ENCODE peak calls at places on chromosomes 11 and 22, in eight cellular contexts. C is esophagus squamous epithelium, K is foreskin fibroblast, G is HFF-Myc, N is HepG2, P is OCI-LY7, F is ovary, A is pancreas. T is an unnamed sample.

GRCh38 chr11:60169264-60169915 is 13.5 kb downstream of the MS4A6A start:
- DNase-seq in N (peak), G (no peak), K (no peak), F (peak), P (peak), A (peak), C (no peak), T (no peak)

GRCh38 chr22:46068176-46068907 is 82.0 kb upstream of the PPARA start:
- DNase-seq in F (no peak), A (no peak), P (no peak), N (no peak), C (no peak), G (no peak), K (no peak), T (no peak)

GRCh38 chr11:111565111-111565720 is 24.7 kb downstream of the LAYN start:
- DNase-seq in C (no peak), F (peak), P (peak), N (peak), G (peak), A (peak), K (peak), T (peak)

GRCh38 chr11:19253817-19254216 is 13.1 kb upstream of the E2F8 start:
- DNase-seq in C (no peak), P (no peak), N (no peak), K (no peak), F (no peak), G (no peak), A (no peak), T (no peak)

GRCh38 chr22:44840611-44841322 is 88.4 kb downstream of the ARHGAP8 start:
- DNase-seq in N (no peak), P (no peak), F (no peak), C (no peak), K (no peak), A (no peak), G (no peak), T (no peak)

GRCh38 chr22:31179345-31179744 is 19.4 kb downstream of the RNF185 start:
- DNase-seq in N (peak), C (no peak), P (no peak), F (no peak), G (no peak), K (peak), A (no peak), T (peak)

GRCh38 chr11:19711911-19712280 is 741 bp upstream of the NAV2 start:
- DNase-seq in F (peak), N (no peak), P (no peak), G (no peak), C (no peak), A (no peak), K (no peak), T (no peak)

GRCh38 chr11:43376594-43376993 is 17.9 kb downstream of the TTC17 start:
- DNase-seq in K (peak), P (no peak), C (no peak), F (no peak), N (peak), G (peak), A (no peak), T (no peak)

GRCh38 chr11:130911306-130911705 is 5.0 kb downstream of the SNX19 start:
- DNase-seq in F (no peak), A (no peak), G (no peak), P (no peak), C (no peak), K (no peak), N (no peak), T (no peak)

GRCh38 chr11:130916238-130916855 is at the start of gene SNX19:
- DNase-seq in F (peak), P (peak), A (peak), G (peak), C (peak), N (no peak), K (peak), T (peak)

GRCh38 chr11:130912552-130912951 is 3.7 kb downstream of the SNX19 start:
- DNase-seq in K (no peak), P (no peak), A (no peak), C (no peak), G (no peak), F (no peak), N (no peak), T (no peak)

GRCh38 chr11:130915556-130916237 is 582 bp downstream of the SNX19 start:
- DNase-seq in N (no peak), G (no peak), P (peak), K (no peak), A (no peak), C (no peak), F (no peak), T (no peak)

DNA sequence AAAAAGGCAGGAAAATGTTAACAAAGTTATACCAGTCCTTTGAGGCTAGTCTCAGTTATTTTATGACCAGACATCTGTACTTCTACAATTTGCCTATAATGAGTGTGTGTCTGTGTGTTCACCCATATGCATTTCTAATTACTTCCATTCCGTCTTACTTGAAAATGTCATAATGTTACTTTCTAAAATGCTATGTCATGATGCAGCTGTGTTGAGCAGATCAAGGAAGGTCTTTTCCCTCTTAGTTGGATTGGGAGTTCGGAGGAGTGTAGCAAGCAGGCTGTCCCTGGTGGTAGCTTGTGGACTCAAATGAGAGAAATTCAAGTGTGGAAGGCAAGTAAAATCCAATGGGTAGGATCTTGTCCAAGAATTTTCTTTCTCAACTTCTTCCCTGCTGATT is 3.0 kb downstream of the SNX19 start:
- DNase-seq in G (no peak), A (no peak), F (no peak), P (no peak), K (no peak), N (no peak), C (no peak), T (no peak)
- TF ChIP-seq CTCF in G (no peak), A (no peak), F (no peak), P (no peak), K (no peak), N (no peak), C (no peak), T (no peak)

DNA sequence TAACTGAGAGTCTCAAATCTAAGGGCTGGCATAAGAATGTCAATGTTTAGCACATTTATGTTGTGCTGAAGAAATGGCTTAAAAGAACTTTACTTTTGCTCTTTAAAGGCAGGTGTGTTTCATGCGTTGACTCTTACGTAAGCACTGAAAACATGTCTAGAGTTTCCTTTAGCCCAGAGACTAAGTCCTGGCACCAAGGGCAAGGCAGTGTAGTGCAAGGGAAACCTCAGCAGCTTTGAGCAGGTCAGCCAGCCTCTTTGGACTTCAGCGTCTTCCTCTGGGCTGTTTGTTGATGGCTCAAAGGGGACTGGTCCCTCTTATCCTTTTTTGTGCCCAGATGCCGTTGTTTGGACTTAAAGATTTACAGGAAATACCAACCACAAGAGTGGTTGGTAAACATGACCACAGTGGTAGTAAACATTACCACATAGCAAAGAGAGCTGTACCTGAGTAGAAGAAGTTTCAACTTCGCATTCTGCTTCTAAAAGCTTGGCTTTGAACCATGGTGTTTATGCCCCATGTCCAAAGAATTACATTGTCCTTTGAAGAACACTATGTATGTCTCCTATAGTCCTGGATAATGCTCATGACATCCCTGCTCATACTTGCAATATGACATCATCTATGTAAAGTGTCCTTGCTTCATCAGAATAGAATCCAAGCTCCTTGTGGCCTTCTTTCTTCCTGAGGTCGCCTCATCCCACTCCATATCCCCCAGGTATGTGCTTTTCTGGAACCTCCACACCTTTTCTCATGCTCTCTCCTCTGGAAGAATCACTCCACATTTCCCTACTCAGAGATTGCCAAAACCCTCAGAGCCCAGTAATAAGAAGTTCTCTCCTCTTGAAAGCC is 23.5 kb downstream of the TENM4 start:
- DNase-seq in K (peak), P (no peak), G (no peak), A (no peak), F (no peak), N (no peak), C (no peak), T (no peak)
- H3K4me3 ChIP-seq in K (no peak), P (no peak), G (no peak), A (no peak), F (no peak), N (no peak), C (no peak), T (no peak)

GRCh38 chr11:66335531-66336233 is 552 bp downstream of the RIN1 start:
- DNase-seq in C (no peak), P (no peak), A (no peak), N (no peak), G (no peak), F (no peak), K (peak), T (no peak)
- TF ChIP-seq CTCF in C (no peak), P (no peak), A (no peak), N (peak), G (no peak), F (no peak), K (peak), T (no peak)

DNA sequence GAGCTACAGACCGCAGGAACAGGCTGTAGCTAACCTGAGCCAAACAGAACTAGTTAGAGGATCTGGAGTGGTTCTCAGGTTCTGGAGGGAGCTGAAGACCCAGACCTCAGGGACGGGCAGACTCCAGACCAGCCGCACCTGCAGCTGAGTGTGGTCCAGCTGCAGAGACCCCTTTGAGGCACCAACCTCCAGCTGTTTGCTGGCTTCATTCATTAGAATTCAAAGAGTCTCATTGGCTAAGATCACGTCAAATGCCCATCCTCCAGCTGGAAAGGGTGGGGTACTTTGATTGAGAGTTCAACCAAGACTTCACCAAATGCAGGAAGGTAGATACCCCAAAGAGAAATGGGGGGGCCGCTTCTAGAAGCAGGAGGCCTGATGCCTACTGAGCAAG is 13.4 kb upstream of the IL2RB start:
- DNase-seq in F (no peak), P (no peak), A (no peak), C (no peak), K (no peak), G (no peak), N (no peak), T (no peak)
- H3K4me3 ChIP-seq in F (no peak), P (no peak), A (no peak), C (no peak), K (no peak), G (no peak), N (no peak), T (no peak)